ENCODE peak calls at places on chromosomes 2 and 18, in four cellular contexts. L is body of pancreas; M is activated naive CD4-positive, alpha-beta T cell treated with anti-CD3 and anti-CD28 coated beads, Interleukin-2, amount 50 U/mL, for 72 hours; Z is GM03348. R is an unnamed sample.

GRCh38 chr2:65387017-65387416 is 45.4 kb downstream of the SPRED2 start:
- DNase-seq in L (no peak), M (no peak), Z (no peak), R (no peak)

GRCh38 chr18:44130365-44130942 is 550.2 kb upstream of the SETBP1 start:
- DNase-seq in L (peak), M (no peak), Z (peak), R (peak)

GRCh38 chr2:38443021-38443541 is 66.0 kb upstream of the ATL2 start:
- DNase-seq in L (peak), M (no peak), Z (no peak), R (no peak)

GRCh38 chr2:233059797-233060499 is at the start of gene INPP5D:
- DNase-seq in L (no peak), M (peak), Z (no peak), R (no peak)

GRCh38 chr2:183214680-183215079 is 90.4 kb downstream of the NUP35 start:
- DNase-seq in L (no peak), M (no peak), Z (no peak), R (no peak)

GRCh38 chr2:221241072-221241471 is 331.0 kb downstream of the EPHA4 start:
- DNase-seq in L (no peak), M (no peak), Z (no peak), R (no peak)

GRCh38 chr2:23050388-23050787 is 334.6 kb upstream of the KLHL29 start:
- DNase-seq in L (no peak), M (no peak), Z (no peak), R (no peak)

GRCh38 chr2:20578895-20579825 is 71.7 kb downstream of the HS1BP3 start:
- DNase-seq in L (peak), M (no peak), Z (peak), R (no peak)

GRCh38 chr2:217186565-217187218 is 326.8 kb upstream of the TNP1 start:
- DNase-seq in L (peak), M (no peak), Z (no peak), R (no peak)

GRCh38 chr2:240433973-240434727 is 1.3 kb upstream of the GPC1 start:
- DNase-seq in L (peak), M (no peak), Z (peak), R (no peak)

GRCh38 chr2:237859533-237860272 is at the start of gene RAMP1:
- DNase-seq in L (peak), M (peak), Z (peak), R (peak)

GRCh38 chr2:62136956-62137355 is 59.0 kb upstream of the B3GNT2 start:
- DNase-seq in L (no peak), M (no peak), Z (no peak), R (no peak)

GRCh38 chr18:13369756-13370510 is 151.4 kb downstream of the LDLRAD4 start:
- DNase-seq in L (no peak), M (no peak), Z (peak), R (no peak)

GRCh38 chr2:13230221-13230620 is 513.5 kb downstream of the TRIB2 start:
- DNase-seq in L (no peak), M (no peak), Z (no peak), R (no peak)

GRCh38 chr18:25053484-25053883 is 298.5 kb downstream of the ZNF521 start:
- DNase-seq in L (no peak), M (no peak), Z (no peak), R (no peak)

GRCh38 chr2:239268082-239268481 is 132.7 kb downstream of the HDAC4 start:
- DNase-seq in L (peak), M (no peak), Z (no peak), R (no peak)

GRCh38 chr2:18754286-18754685 is 164.9 kb upstream of the NT5C1B start:
- DNase-seq in L (no peak), M (no peak), Z (no peak), R (no peak)

GRCh38 chr2:8421658-8422499 is 260.0 kb upstream of the ID2 start:
- DNase-seq in L (no peak), M (no peak), Z (no peak), R (no peak)

GRCh38 chr2:232890896-232891601 is 21.0 kb downstream of the SNORC start:
- DNase-seq in L (peak), M (no peak), Z (no peak), R (peak)

GRCh38 chr2:235238537-235238936 is 255.3 kb upstream of the AGAP1 start:
- DNase-seq in L (no peak), M (no peak), Z (peak), R (no peak)

GRCh38 chr18:61443311-61443710 is 110.1 kb downstream of the CDH20 start:
- DNase-seq in L (no peak), M (no peak), Z (no peak), R (no peak)

GRCh38 chr2:171957061-171957460 is 34.8 kb downstream of the HAT1 start:
- DNase-seq in L (no peak), M (no peak), Z (no peak), R (peak)

GRCh38 chr2:1864981-1865421 is 120.7 kb upstream of the PXDN start:
- DNase-seq in L (no peak), M (no peak), Z (no peak), R (peak)

GRCh38 chr2:46943881-46944798 is 28.5 kb upstream of the MCFD2 start:
- DNase-seq in L (no peak), M (peak), Z (no peak), R (no peak)

GRCh38 chr2:24164416-24164973 is 10.4 kb upstream of the FAM228A start:
- DNase-seq in L (no peak), M (peak), Z (peak), R (peak)

GRCh38 chr2:24635181-24635580 is 144.1 kb downstream of the NCOA1 start:
- DNase-seq in L (no peak), M (no peak), Z (peak), R (no peak)

R was measured in H7.